ENCODE peak calls at places on chromosomes 12 and 14, in seven cellular contexts. O is NCI-H345, A is mesothelial cell of epicardium, N is pulmonary artery endothelial cell, Z is HL-60, U is omental fat pad, L is HS-5. X is an unnamed sample.

GRCh38 chr14:104697892-104698583 is 8.6 kb downstream of the INF2 start:
- DNase-seq in U (no peak), A (no peak), N (no peak), O (no peak), L (no peak), Z (no peak), X (no peak)

GRCh38 chr12:645563-646071 is 17.6 kb downstream of the NINJ2 start:
- DNase-seq in L (no peak), A (no peak), U (no peak), Z (no peak), O (no peak), N (no peak), X (no peak)

GRCh38 chr14:71319646-71320045 is 412.4 kb downstream of the PCNX1 start:
- DNase-seq in Z (no peak), N (no peak), A (no peak), U (no peak), L (no peak), O (peak; percentile 40), X (no peak)

GRCh38 chr12:41605528-41606295 is 417.6 kb downstream of the PDZRN4 start:
- DNase-seq in L (no peak), A (no peak), U (no peak), O (no peak), N (no peak), Z (no peak), X (no peak)

GRCh38 chr12:78802593-78802992 is 62.0 kb upstream of the SYT1 start:
- DNase-seq in A (no peak), O (no peak), L (peak; percentile 8), Z (no peak), U (no peak), N (no peak), X (no peak)

GRCh38 chr14:71403673-71404072 is 496.4 kb downstream of the PCNX1 start:
- DNase-seq in L (no peak), U (no peak), A (no peak), N (no peak), Z (no peak), O (no peak), X (no peak)

GRCh38 chr14:37590096-37590809 is 4.8 kb downstream of the FOXA1 start:
- DNase-seq in A (no peak), Z (no peak), N (no peak), O (peak; percentile 51), U (no peak), L (no peak), X (no peak)

GRCh38 chr14:79510659-79511058 is 700.6 kb downstream of the DIO2 start:
- DNase-seq in U (no peak), A (no peak), O (no peak), N (no peak), Z (no peak), L (no peak), X (no peak)

GRCh38 chr12:21502164-21502496 is 541 bp downstream of the GOLT1B start:
- DNase-seq in Z (no peak), O (peak; percentile 38), A (no peak), N (no peak), L (peak; percentile 13), U (peak; percentile 24), X (no peak)

GRCh38 chr14:64983439-64984310 is 3.0 kb upstream of the FNTB start:
- DNase-seq in N (no peak), U (no peak), L (no peak), A (no peak), Z (no peak), O (peak; percentile 38), X (no peak)

GRCh38 chr14:97056086-97056485 is 258.9 kb downstream of the VRK1 start:
- DNase-seq in U (no peak), O (peak; percentile 5), A (no peak), L (no peak), N (no peak), Z (no peak), X (no peak)

GRCh38 chr14:106107703-106108102 is 581.3 kb downstream of the TMEM121 start:
- DNase-seq in N (no peak), Z (no peak), U (no peak), L (no peak), A (no peak), O (no peak), X (no peak)

GRCh38 chr12:105104762-105105161 is 2.8 kb upstream of the WASHC4 start:
- DNase-seq in Z (no peak), A (no peak), O (no peak), U (no peak), L (no peak), N (no peak), X (no peak)

GRCh38 chr12:130572553-130572952 is 143.5 kb downstream of the RIMBP2 start:
- DNase-seq in A (no peak), N (no peak), O (peak; percentile 9), U (no peak), Z (no peak), L (no peak), X (no peak)

GRCh38 chr12:2053675-2054070 is 886 bp downstream of the CACNA1C start:
- DNase-seq in L (no peak), O (no peak), N (no peak), A (no peak), U (no peak), Z (no peak), X (no peak)

GRCh38 chr12:66066929-66067281 is 63.6 kb downstream of the LLPH start:
- DNase-seq in U (no peak), L (no peak), O (no peak), A (no peak), N (no peak), Z (no peak), X (no peak)

GRCh38 chr12:2221030-2221621 is 168.3 kb downstream of the CACNA1C start:
- DNase-seq in O (no peak), L (no peak), U (no peak), A (no peak), Z (no peak), N (no peak), X (no peak)

GRCh38 chr14:97603201-97603600 is 806.0 kb downstream of the VRK1 start:
- DNase-seq in N (no peak), A (no peak), Z (no peak), L (no peak), U (no peak), O (no peak), X (no peak)

GRCh38 chr14:52086755-52087154 is 17.9 kb upstream of the NID2 start:
- DNase-seq in L (no peak), N (no peak), O (no peak), U (no peak), Z (no peak), A (no peak), X (no peak)

GRCh38 chr12:109759076-109759420 is 45.4 kb downstream of the FAM222A start:
- DNase-seq in U (no peak), Z (no peak), O (no peak), L (no peak), N (no peak), A (peak; percentile 5), X (no peak)

GRCh38 chr12:85823436-85824179 is 12.6 kb downstream of the RASSF9 start:
- DNase-seq in O (no peak), U (no peak), N (no peak), A (no peak), L (peak; percentile 39), Z (no peak), X (no peak)

GRCh38 chr14:90419200-90419599 is 22.4 kb downstream of the CALM1 start:
- DNase-seq in Z (no peak), L (peak; percentile 88), N (peak; percentile 98), U (peak; percentile 78), O (peak; percentile 34), A (no peak), X (no peak)

GRCh38 chr12:79933580-79934264 is 1.2 kb downstream of the PPP1R12A start:
- DNase-seq in O (peak; percentile 22), Z (no peak), A (no peak), L (no peak), N (no peak), U (no peak), X (no peak)

GRCh38 chr14:53510281-53510912 is 357.3 kb upstream of the DDHD1 start:
- DNase-seq in A (no peak), Z (no peak), L (no peak), U (no peak), N (no peak), O (peak; percentile 89), X (no peak)

GRCh38 chr12:7940906-7941305 is 4.9 kb upstream of the SLC2A3 start:
- DNase-seq in O (no peak), U (no peak), A (no peak), L (no peak), Z (no peak), N (no peak), X (no peak)

GRCh38 chr12:44015333-44015941 is 179.6 kb downstream of the TMEM117 start:
- DNase-seq in O (peak; percentile 1), U (no peak), Z (peak; percentile 6), A (no peak), L (peak; percentile 40), N (no peak), X (no peak)

GRCh38 chr12:29582156-29582555 is 84.7 kb upstream of the OVCH1 start:
- DNase-seq in Z (no peak), A (no peak), N (no peak), O (no peak), U (no peak), L (no peak), X (no peak)

GRCh38 chr12:123293178-123293760 is 21.6 kb upstream of the CDK2AP1 start:
- DNase-seq in U (no peak), Z (no peak), A (no peak), L (no peak), O (no peak), N (no peak), X (no peak)

GRCh38 chr14:99524091-99524661 is 43.0 kb downstream of the CCNK start:
- DNase-seq in L (no peak), O (no peak), U (no peak), A (no peak), Z (no peak), N (no peak), X (no peak)

GRCh38 chr12:47636908-47637780 is 68.7 kb downstream of the RPAP3 start:
- DNase-seq in U (no peak), Z (peak; percentile 47), N (no peak), O (peak; percentile 0), A (no peak), L (no peak), X (no peak)

GRCh38 chr12:126994599-126994998 is 1272.4 kb upstream of the TMEM132C start:
- DNase-seq in L (no peak), O (no peak), N (no peak), U (no peak), Z (no peak), A (no peak), X (no peak)

GRCh38 chr14:34536951-34537676 is 2.4 kb downstream of the EAPP start:
- DNase-seq in O (no peak), L (no peak), N (no peak), Z (no peak), A (no peak), U (no peak), X (no peak)